ENCODE peak calls at places on chromosome 13, in nine cellular contexts. One of them, this sample, is unnamed.

GRCh38 chr13:46341112-46341711 is 45.8 kb downstream of the RUBCNL start:
- DNase-seq in left colon: no peak
- DNase-seq in stimulated activated CD8-positive, alpha-beta memory T cell treated with anti-CD3 and anti-CD28 coated beads, Interleukin-4, amount 100 ng/mL, for 4 hours: no peak
- DNase-seq in Calu3: no peak
- DNase-seq in stimulated activated CD4-positive, alpha-beta T cell treated with anti-CD3 and anti-CD28 coated beads, TNF-alpha, amount 100 ng/mL, for 48 hours: no peak
- DNase-seq in naive thymus-derived CD8-positive, alpha-beta T cell: no peak
- DNase-seq in non-pigmented ciliary epithelial cell: no peak
- DNase-seq in RWPE2: no peak
- DNase-seq in ACHN: no peak
- DNase-seq in this sample: no peak

GRCh38 chr13:49641810-49642291 is 13.5 kb downstream of the ARL11 start:
- DNase-seq in naive thymus-derived CD8-positive, alpha-beta T cell: no peak
- DNase-seq in ACHN: no peak
- DNase-seq in non-pigmented ciliary epithelial cell: peak; percentile 72
- DNase-seq in stimulated activated CD8-positive, alpha-beta memory T cell treated with anti-CD3 and anti-CD28 coated beads, Interleukin-4, amount 100 ng/mL, for 4 hours: no peak
- DNase-seq in Calu3: no peak
- DNase-seq in stimulated activated CD4-positive, alpha-beta T cell treated with anti-CD3 and anti-CD28 coated beads, TNF-alpha, amount 100 ng/mL, for 48 hours: no peak
- DNase-seq in left colon: peak; percentile 50
- DNase-seq in RWPE2: no peak
- DNase-seq in this sample: no peak

GRCh38 chr13:50340566-50341287 is 325.5 kb downstream of the KCNRG start:
- DNase-seq in RWPE2: no peak
- DNase-seq in non-pigmented ciliary epithelial cell: no peak
- DNase-seq in naive thymus-derived CD8-positive, alpha-beta T cell: no peak
- DNase-seq in left colon: no peak
- DNase-seq in stimulated activated CD8-positive, alpha-beta memory T cell treated with anti-CD3 and anti-CD28 coated beads, Interleukin-4, amount 100 ng/mL, for 4 hours: no peak
- DNase-seq in ACHN: no peak
- DNase-seq in Calu3: no peak
- DNase-seq in stimulated activated CD4-positive, alpha-beta T cell treated with anti-CD3 and anti-CD28 coated beads, TNF-alpha, amount 100 ng/mL, for 48 hours: no peak
- DNase-seq in this sample: no peak

GRCh38 chr13:52348081-52348480 is 57.9 kb downstream of the THSD1 start:
- DNase-seq in stimulated activated CD4-positive, alpha-beta T cell treated with anti-CD3 and anti-CD28 coated beads, TNF-alpha, amount 100 ng/mL, for 48 hours: no peak
- DNase-seq in left colon: no peak
- DNase-seq in stimulated activated CD8-positive, alpha-beta memory T cell treated with anti-CD3 and anti-CD28 coated beads, Interleukin-4, amount 100 ng/mL, for 4 hours: no peak
- DNase-seq in non-pigmented ciliary epithelial cell: peak; percentile 90
- DNase-seq in RWPE2: no peak
- DNase-seq in ACHN: peak; percentile 90
- DNase-seq in naive thymus-derived CD8-positive, alpha-beta T cell: no peak
- DNase-seq in Calu3: no peak
- DNase-seq in this sample: no peak

GRCh38 chr13:110331362-110331761 is 24.3 kb downstream of the COL4A2 start:
- DNase-seq in Calu3: no peak
- DNase-seq in ACHN: no peak
- DNase-seq in non-pigmented ciliary epithelial cell: no peak
- DNase-seq in left colon: no peak
- DNase-seq in RWPE2: no peak
- DNase-seq in naive thymus-derived CD8-positive, alpha-beta T cell: no peak
- DNase-seq in stimulated activated CD4-positive, alpha-beta T cell treated with anti-CD3 and anti-CD28 coated beads, TNF-alpha, amount 100 ng/mL, for 48 hours: no peak
- DNase-seq in stimulated activated CD8-positive, alpha-beta memory T cell treated with anti-CD3 and anti-CD28 coated beads, Interleukin-4, amount 100 ng/mL, for 4 hours: no peak
- DNase-seq in this sample: no peak

GRCh38 chr13:105990256-105990958 is 545.1 kb downstream of the EFNB2 start:
- DNase-seq in stimulated activated CD8-positive, alpha-beta memory T cell treated with anti-CD3 and anti-CD28 coated beads, Interleukin-4, amount 100 ng/mL, for 4 hours: no peak
- DNase-seq in naive thymus-derived CD8-positive, alpha-beta T cell: no peak
- DNase-seq in stimulated activated CD4-positive, alpha-beta T cell treated with anti-CD3 and anti-CD28 coated beads, TNF-alpha, amount 100 ng/mL, for 48 hours: no peak
- DNase-seq in left colon: no peak
- DNase-seq in ACHN: no peak
- DNase-seq in RWPE2: no peak
- DNase-seq in Calu3: no peak
- DNase-seq in non-pigmented ciliary epithelial cell: peak; percentile 27
- DNase-seq in this sample: no peak

GRCh38 chr13:96229356-96229755 is 139.4 kb downstream of the HS6ST3 start:
- DNase-seq in stimulated activated CD8-positive, alpha-beta memory T cell treated with anti-CD3 and anti-CD28 coated beads, Interleukin-4, amount 100 ng/mL, for 4 hours: no peak
- DNase-seq in non-pigmented ciliary epithelial cell: no peak
- DNase-seq in left colon: no peak
- DNase-seq in ACHN: peak; percentile 37
- DNase-seq in stimulated activated CD4-positive, alpha-beta T cell treated with anti-CD3 and anti-CD28 coated beads, TNF-alpha, amount 100 ng/mL, for 48 hours: no peak
- DNase-seq in naive thymus-derived CD8-positive, alpha-beta T cell: no peak
- DNase-seq in RWPE2: no peak
- DNase-seq in Calu3: no peak
- DNase-seq in this sample: peak; percentile 79

GRCh38 chr13:86681223-86681622 is 882.0 kb upstream of the SLITRK6 start:
- DNase-seq in RWPE2: no peak
- DNase-seq in naive thymus-derived CD8-positive, alpha-beta T cell: no peak
- DNase-seq in stimulated activated CD4-positive, alpha-beta T cell treated with anti-CD3 and anti-CD28 coated beads, TNF-alpha, amount 100 ng/mL, for 48 hours: no peak
- DNase-seq in non-pigmented ciliary epithelial cell: no peak
- DNase-seq in ACHN: no peak
- DNase-seq in Calu3: no peak
- DNase-seq in left colon: no peak
- DNase-seq in stimulated activated CD8-positive, alpha-beta memory T cell treated with anti-CD3 and anti-CD28 coated beads, Interleukin-4, amount 100 ng/mL, for 4 hours: no peak
- DNase-seq in this sample: no peak

GRCh38 chr13:75120071-75120470 is 361.9 kb downstream of the TBC1D4 start:
- DNase-seq in Calu3: no peak
- DNase-seq in naive thymus-derived CD8-positive, alpha-beta T cell: no peak
- DNase-seq in stimulated activated CD8-positive, alpha-beta memory T cell treated with anti-CD3 and anti-CD28 coated beads, Interleukin-4, amount 100 ng/mL, for 4 hours: no peak
- DNase-seq in RWPE2: no peak
- DNase-seq in ACHN: no peak
- DNase-seq in non-pigmented ciliary epithelial cell: no peak
- DNase-seq in stimulated activated CD4-positive, alpha-beta T cell treated with anti-CD3 and anti-CD28 coated beads, TNF-alpha, amount 100 ng/mL, for 48 hours: no peak
- DNase-seq in left colon: no peak
- DNase-seq in this sample: no peak

GRCh38 chr13:102825921-102826706 is 19.7 kb upstream of the ERCC5 start:
- DNase-seq in stimulated activated CD8-positive, alpha-beta memory T cell treated with anti-CD3 and anti-CD28 coated beads, Interleukin-4, amount 100 ng/mL, for 4 hours: no peak
- DNase-seq in ACHN: peak; percentile 88
- DNase-seq in stimulated activated CD4-positive, alpha-beta T cell treated with anti-CD3 and anti-CD28 coated beads, TNF-alpha, amount 100 ng/mL, for 48 hours: no peak
- DNase-seq in RWPE2: no peak
- DNase-seq in Calu3: no peak
- DNase-seq in left colon: no peak
- DNase-seq in naive thymus-derived CD8-positive, alpha-beta T cell: no peak
- DNase-seq in non-pigmented ciliary epithelial cell: peak; percentile 85
- DNase-seq in this sample: no peak

GRCh38 chr13:114078501-114079451 is 53.6 kb downstream of the RASA3 start:
- DNase-seq in ACHN: no peak
- DNase-seq in RWPE2: peak; percentile 56
- DNase-seq in Calu3: no peak
- DNase-seq in stimulated activated CD8-positive, alpha-beta memory T cell treated with anti-CD3 and anti-CD28 coated beads, Interleukin-4, amount 100 ng/mL, for 4 hours: no peak
- DNase-seq in left colon: peak; percentile 60
- DNase-seq in naive thymus-derived CD8-positive, alpha-beta T cell: no peak
- DNase-seq in non-pigmented ciliary epithelial cell: no peak
- DNase-seq in stimulated activated CD4-positive, alpha-beta T cell treated with anti-CD3 and anti-CD28 coated beads, TNF-alpha, amount 100 ng/mL, for 48 hours: no peak
- DNase-seq in this sample: no peak

GRCh38 chr13:78238911-78239310 is 320.3 kb upstream of the EDNRB start:
- DNase-seq in stimulated activated CD4-positive, alpha-beta T cell treated with anti-CD3 and anti-CD28 coated beads, TNF-alpha, amount 100 ng/mL, for 48 hours: no peak
- DNase-seq in stimulated activated CD8-positive, alpha-beta memory T cell treated with anti-CD3 and anti-CD28 coated beads, Interleukin-4, amount 100 ng/mL, for 4 hours: no peak
- DNase-seq in naive thymus-derived CD8-positive, alpha-beta T cell: no peak
- DNase-seq in ACHN: no peak
- DNase-seq in non-pigmented ciliary epithelial cell: no peak
- DNase-seq in left colon: no peak
- DNase-seq in RWPE2: no peak
- DNase-seq in Calu3: no peak
- DNase-seq in this sample: no peak

GRCh38 chr13:20348018-20348417 is 115.9 kb upstream of the GJB6 start:
- DNase-seq in naive thymus-derived CD8-positive, alpha-beta T cell: no peak
- DNase-seq in stimulated activated CD8-positive, alpha-beta memory T cell treated with anti-CD3 and anti-CD28 coated beads, Interleukin-4, amount 100 ng/mL, for 4 hours: no peak
- DNase-seq in ACHN: no peak
- DNase-seq in RWPE2: no peak
- DNase-seq in non-pigmented ciliary epithelial cell: no peak
- DNase-seq in stimulated activated CD4-positive, alpha-beta T cell treated with anti-CD3 and anti-CD28 coated beads, TNF-alpha, amount 100 ng/mL, for 48 hours: no peak
- DNase-seq in Calu3: no peak
- DNase-seq in left colon: no peak
- DNase-seq in this sample: no peak

GRCh38 chr13:50701469-50701868 is 142.0 kb downstream of the DLEU7 start:
- DNase-seq in naive thymus-derived CD8-positive, alpha-beta T cell: no peak
- DNase-seq in left colon: no peak
- DNase-seq in ACHN: no peak
- DNase-seq in stimulated activated CD4-positive, alpha-beta T cell treated with anti-CD3 and anti-CD28 coated beads, TNF-alpha, amount 100 ng/mL, for 48 hours: no peak
- DNase-seq in stimulated activated CD8-positive, alpha-beta memory T cell treated with anti-CD3 and anti-CD28 coated beads, Interleukin-4, amount 100 ng/mL, for 4 hours: no peak
- DNase-seq in Calu3: no peak
- DNase-seq in non-pigmented ciliary epithelial cell: no peak
- DNase-seq in RWPE2: no peak
- DNase-seq in this sample: no peak

GRCh38 chr13:30373727-30374126 is 48.6 kb upstream of the UBE2L5 start:
- DNase-seq in ACHN: no peak
- DNase-seq in naive thymus-derived CD8-positive, alpha-beta T cell: no peak
- DNase-seq in stimulated activated CD4-positive, alpha-beta T cell treated with anti-CD3 and anti-CD28 coated beads, TNF-alpha, amount 100 ng/mL, for 48 hours: peak; percentile 20
- DNase-seq in non-pigmented ciliary epithelial cell: no peak
- DNase-seq in Calu3: no peak
- DNase-seq in stimulated activated CD8-positive, alpha-beta memory T cell treated with anti-CD3 and anti-CD28 coated beads, Interleukin-4, amount 100 ng/mL, for 4 hours: no peak
- DNase-seq in left colon: peak; percentile 55
- DNase-seq in RWPE2: no peak
- DNase-seq in this sample: peak; percentile 83

GRCh38 chr13:114113961-114114360 is 18.5 kb downstream of the RASA3 start:
- DNase-seq in non-pigmented ciliary epithelial cell: no peak
- DNase-seq in stimulated activated CD4-positive, alpha-beta T cell treated with anti-CD3 and anti-CD28 coated beads, TNF-alpha, amount 100 ng/mL, for 48 hours: no peak
- DNase-seq in naive thymus-derived CD8-positive, alpha-beta T cell: no peak
- DNase-seq in Calu3: no peak
- DNase-seq in left colon: peak; percentile 20
- DNase-seq in stimulated activated CD8-positive, alpha-beta memory T cell treated with anti-CD3 and anti-CD28 coated beads, Interleukin-4, amount 100 ng/mL, for 4 hours: no peak
- DNase-seq in ACHN: no peak
- DNase-seq in RWPE2: peak; percentile 19
- DNase-seq in this sample: no peak

GRCh38 chr13:111922086-111922485 is 144.9 kb upstream of the SOX1 start:
- DNase-seq in ACHN: no peak
- DNase-seq in left colon: no peak
- DNase-seq in RWPE2: no peak
- DNase-seq in stimulated activated CD8-positive, alpha-beta memory T cell treated with anti-CD3 and anti-CD28 coated beads, Interleukin-4, amount 100 ng/mL, for 4 hours: no peak
- DNase-seq in non-pigmented ciliary epithelial cell: no peak
- DNase-seq in stimulated activated CD4-positive, alpha-beta T cell treated with anti-CD3 and anti-CD28 coated beads, TNF-alpha, amount 100 ng/mL, for 48 hours: no peak
- DNase-seq in naive thymus-derived CD8-positive, alpha-beta T cell: no peak
- DNase-seq in Calu3: no peak
- DNase-seq in this sample: no peak

GRCh38 chr13:90717451-90717936 is 630.0 kb upstream of the MIR17HG start:
- DNase-seq in RWPE2: no peak
- DNase-seq in Calu3: no peak
- DNase-seq in left colon: no peak
- DNase-seq in stimulated activated CD4-positive, alpha-beta T cell treated with anti-CD3 and anti-CD28 coated beads, TNF-alpha, amount 100 ng/mL, for 48 hours: no peak
- DNase-seq in non-pigmented ciliary epithelial cell: peak; percentile 72
- DNase-seq in ACHN: peak; percentile 5
- DNase-seq in stimulated activated CD8-positive, alpha-beta memory T cell treated with anti-CD3 and anti-CD28 coated beads, Interleukin-4, amount 100 ng/mL, for 4 hours: no peak
- DNase-seq in naive thymus-derived CD8-positive, alpha-beta T cell: no peak
- DNase-seq in this sample: no peak

GRCh38 chr13:114124921-114125320 is 7.5 kb downstream of the RASA3 start:
- DNase-seq in naive thymus-derived CD8-positive, alpha-beta T cell: peak; percentile 89
- DNase-seq in left colon: no peak
- DNase-seq in ACHN: peak; percentile 42
- DNase-seq in non-pigmented ciliary epithelial cell: no peak
- DNase-seq in Calu3: no peak
- DNase-seq in RWPE2: no peak
- DNase-seq in stimulated activated CD8-positive, alpha-beta memory T cell treated with anti-CD3 and anti-CD28 coated beads, Interleukin-4, amount 100 ng/mL, for 4 hours: peak; percentile 68
- DNase-seq in stimulated activated CD4-positive, alpha-beta T cell treated with anti-CD3 and anti-CD28 coated beads, TNF-alpha, amount 100 ng/mL, for 48 hours: peak; percentile 74
- DNase-seq in this sample: no peak

GRCh38 chr13:44797685-44798084 is 191.6 kb downstream of the NUFIP1 start:
- DNase-seq in left colon: no peak
- DNase-seq in RWPE2: no peak
- DNase-seq in naive thymus-derived CD8-positive, alpha-beta T cell: no peak
- DNase-seq in stimulated activated CD4-positive, alpha-beta T cell treated with anti-CD3 and anti-CD28 coated beads, TNF-alpha, amount 100 ng/mL, for 48 hours: no peak
- DNase-seq in stimulated activated CD8-positive, alpha-beta memory T cell treated with anti-CD3 and anti-CD28 coated beads, Interleukin-4, amount 100 ng/mL, for 4 hours: no peak
- DNase-seq in Calu3: no peak
- DNase-seq in ACHN: no peak
- DNase-seq in non-pigmented ciliary epithelial cell: no peak
- DNase-seq in this sample: peak; percentile 19

GRCh38 chr13:33953203-33953602 is 135.3 kb downstream of the RFC3 start:
- DNase-seq in naive thymus-derived CD8-positive, alpha-beta T cell: no peak
- DNase-seq in RWPE2: no peak
- DNase-seq in left colon: no peak
- DNase-seq in ACHN: no peak
- DNase-seq in non-pigmented ciliary epithelial cell: peak; percentile 26
- DNase-seq in Calu3: no peak
- DNase-seq in stimulated activated CD8-positive, alpha-beta memory T cell treated with anti-CD3 and anti-CD28 coated beads, Interleukin-4, amount 100 ng/mL, for 4 hours: no peak
- DNase-seq in stimulated activated CD4-positive, alpha-beta T cell treated with anti-CD3 and anti-CD28 coated beads, TNF-alpha, amount 100 ng/mL, for 48 hours: no peak
- DNase-seq in this sample: no peak

GRCh38 chr13:111853766-111854165 is 213.2 kb upstream of the SOX1 start:
- DNase-seq in non-pigmented ciliary epithelial cell: no peak
- DNase-seq in stimulated activated CD8-positive, alpha-beta memory T cell treated with anti-CD3 and anti-CD28 coated beads, Interleukin-4, amount 100 ng/mL, for 4 hours: no peak
- DNase-seq in naive thymus-derived CD8-positive, alpha-beta T cell: no peak
- DNase-seq in stimulated activated CD4-positive, alpha-beta T cell treated with anti-CD3 and anti-CD28 coated beads, TNF-alpha, amount 100 ng/mL, for 48 hours: no peak
- DNase-seq in left colon: no peak
- DNase-seq in Calu3: no peak
- DNase-seq in ACHN: peak; percentile 61
- DNase-seq in RWPE2: no peak
- DNase-seq in this sample: no peak

GRCh38 chr13:45219123-45219891 is 18.5 kb upstream of the KCTD4 start:
- DNase-seq in ACHN: peak; percentile 42
- DNase-seq in RWPE2: no peak
- DNase-seq in stimulated activated CD4-positive, alpha-beta T cell treated with anti-CD3 and anti-CD28 coated beads, TNF-alpha, amount 100 ng/mL, for 48 hours: no peak
- DNase-seq in stimulated activated CD8-positive, alpha-beta memory T cell treated with anti-CD3 and anti-CD28 coated beads, Interleukin-4, amount 100 ng/mL, for 4 hours: no peak
- DNase-seq in Calu3: no peak
- DNase-seq in non-pigmented ciliary epithelial cell: no peak
- DNase-seq in left colon: no peak
- DNase-seq in naive thymus-derived CD8-positive, alpha-beta T cell: no peak
- DNase-seq in this sample: no peak

GRCh38 chr13:81577601-81578000 is 1236.7 kb upstream of the SPRY2 start:
- DNase-seq in ACHN: no peak
- DNase-seq in left colon: no peak
- DNase-seq in RWPE2: no peak
- DNase-seq in stimulated activated CD4-positive, alpha-beta T cell treated with anti-CD3 and anti-CD28 coated beads, TNF-alpha, amount 100 ng/mL, for 48 hours: no peak
- DNase-seq in naive thymus-derived CD8-positive, alpha-beta T cell: no peak
- DNase-seq in non-pigmented ciliary epithelial cell: no peak
- DNase-seq in stimulated activated CD8-positive, alpha-beta memory T cell treated with anti-CD3 and anti-CD28 coated beads, Interleukin-4, amount 100 ng/mL, for 4 hours: no peak
- DNase-seq in Calu3: no peak
- DNase-seq in this sample: no peak

GRCh38 chr13:25945596-25945995 is 106.2 kb downstream of the SHISA2 start:
- DNase-seq in RWPE2: no peak
- DNase-seq in naive thymus-derived CD8-positive, alpha-beta T cell: no peak
- DNase-seq in stimulated activated CD8-positive, alpha-beta memory T cell treated with anti-CD3 and anti-CD28 coated beads, Interleukin-4, amount 100 ng/mL, for 4 hours: no peak
- DNase-seq in non-pigmented ciliary epithelial cell: no peak
- DNase-seq in stimulated activated CD4-positive, alpha-beta T cell treated with anti-CD3 and anti-CD28 coated beads, TNF-alpha, amount 100 ng/mL, for 48 hours: no peak
- DNase-seq in left colon: no peak
- DNase-seq in ACHN: peak; percentile 9
- DNase-seq in Calu3: no peak
- DNase-seq in this sample: no peak

GRCh38 chr13:35925669-35926068 is 205.5 kb downstream of the DCLK1 start:
- DNase-seq in stimulated activated CD8-positive, alpha-beta memory T cell treated with anti-CD3 and anti-CD28 coated beads, Interleukin-4, amount 100 ng/mL, for 4 hours: no peak
- DNase-seq in non-pigmented ciliary epithelial cell: no peak
- DNase-seq in left colon: no peak
- DNase-seq in Calu3: no peak
- DNase-seq in ACHN: no peak
- DNase-seq in RWPE2: no peak
- DNase-seq in naive thymus-derived CD8-positive, alpha-beta T cell: no peak
- DNase-seq in stimulated activated CD4-positive, alpha-beta T cell treated with anti-CD3 and anti-CD28 coated beads, TNF-alpha, amount 100 ng/mL, for 48 hours: no peak
- DNase-seq in this sample: no peak

GRCh38 chr13:47603365-47603764 is 397.7 kb downstream of the SUCLA2 start:
- DNase-seq in Calu3: no peak
- DNase-seq in stimulated activated CD4-positive, alpha-beta T cell treated with anti-CD3 and anti-CD28 coated beads, TNF-alpha, amount 100 ng/mL, for 48 hours: no peak
- DNase-seq in stimulated activated CD8-positive, alpha-beta memory T cell treated with anti-CD3 and anti-CD28 coated beads, Interleukin-4, amount 100 ng/mL, for 4 hours: no peak
- DNase-seq in RWPE2: no peak
- DNase-seq in ACHN: no peak
- DNase-seq in left colon: no peak
- DNase-seq in non-pigmented ciliary epithelial cell: no peak
- DNase-seq in naive thymus-derived CD8-positive, alpha-beta T cell: no peak
- DNase-seq in this sample: no peak

GRCh38 chr13:83620535-83621220 is 261.6 kb downstream of the SLITRK1 start:
- DNase-seq in stimulated activated CD8-positive, alpha-beta memory T cell treated with anti-CD3 and anti-CD28 coated beads, Interleukin-4, amount 100 ng/mL, for 4 hours: no peak
- DNase-seq in non-pigmented ciliary epithelial cell: peak; percentile 17
- DNase-seq in stimulated activated CD4-positive, alpha-beta T cell treated with anti-CD3 and anti-CD28 coated beads, TNF-alpha, amount 100 ng/mL, for 48 hours: no peak
- DNase-seq in ACHN: no peak
- DNase-seq in Calu3: no peak
- DNase-seq in left colon: no peak
- DNase-seq in RWPE2: no peak
- DNase-seq in naive thymus-derived CD8-positive, alpha-beta T cell: no peak
- DNase-seq in this sample: no peak

GRCh38 chr13:63481334-63481733 is 2065.7 kb upstream of the PCDH20 start:
- DNase-seq in stimulated activated CD4-positive, alpha-beta T cell treated with anti-CD3 and anti-CD28 coated beads, TNF-alpha, amount 100 ng/mL, for 48 hours: no peak
- DNase-seq in non-pigmented ciliary epithelial cell: no peak
- DNase-seq in left colon: no peak
- DNase-seq in ACHN: no peak
- DNase-seq in stimulated activated CD8-positive, alpha-beta memory T cell treated with anti-CD3 and anti-CD28 coated beads, Interleukin-4, amount 100 ng/mL, for 4 hours: no peak
- DNase-seq in RWPE2: no peak
- DNase-seq in naive thymus-derived CD8-positive, alpha-beta T cell: no peak
- DNase-seq in Calu3: no peak
- DNase-seq in this sample: no peak

GRCh38 chr13:75876371-75877050 is 240.4 kb downstream of the LMO7 start:
- DNase-seq in stimulated activated CD4-positive, alpha-beta T cell treated with anti-CD3 and anti-CD28 coated beads, TNF-alpha, amount 100 ng/mL, for 48 hours: peak; percentile 28
- DNase-seq in Calu3: peak; percentile 17
- DNase-seq in naive thymus-derived CD8-positive, alpha-beta T cell: peak; percentile 59
- DNase-seq in RWPE2: no peak
- DNase-seq in left colon: peak; percentile 26
- DNase-seq in ACHN: peak; percentile 62
- DNase-seq in stimulated activated CD8-positive, alpha-beta memory T cell treated with anti-CD3 and anti-CD28 coated beads, Interleukin-4, amount 100 ng/mL, for 4 hours: no peak
- DNase-seq in non-pigmented ciliary epithelial cell: peak; percentile 51
- DNase-seq in this sample: peak; percentile 79

GRCh38 chr13:57375876-57376275 is 208.9 kb downstream of the PRR20E start:
- DNase-seq in stimulated activated CD4-positive, alpha-beta T cell treated with anti-CD3 and anti-CD28 coated beads, TNF-alpha, amount 100 ng/mL, for 48 hours: no peak
- DNase-seq in naive thymus-derived CD8-positive, alpha-beta T cell: no peak
- DNase-seq in left colon: no peak
- DNase-seq in stimulated activated CD8-positive, alpha-beta memory T cell treated with anti-CD3 and anti-CD28 coated beads, Interleukin-4, amount 100 ng/mL, for 4 hours: no peak
- DNase-seq in non-pigmented ciliary epithelial cell: no peak
- DNase-seq in RWPE2: no peak
- DNase-seq in Calu3: no peak
- DNase-seq in ACHN: no peak
- DNase-seq in this sample: no peak

This sample was measured in Karpas-422.